ENCODE peak calls at places on chromosomes 6 and 20, in four cellular contexts. Z, Y, U and L are unnamed samples.

GRCh38 chr20:53657732-53658131 is 64.1 kb upstream of the ZNF217 start:
- DNase-seq in Z (no peak), Y (no peak), U (no peak), L (no peak)

GRCh38 chr6:71258078-71258866 is 30.3 kb upstream of the OGFRL1 start:
- DNase-seq in Z (no peak), Y (no peak), U (no peak), L (no peak)

GRCh38 chr6:332671-333070 is 40.4 kb downstream of the DUSP22 start:
- DNase-seq in Z (no peak), Y (no peak), U (no peak), L (no peak)

GRCh38 chr6:110255356-110255755 is 75.1 kb downstream of the CDC40 start:
- DNase-seq in Z (no peak), Y (peak; percentile 34), U (peak; percentile 16), L (no peak)

GRCh38 chr6:42250509-42250908 is 32.8 kb upstream of the MRPS10 start:
- DNase-seq in Z (no peak), Y (no peak), U (no peak), L (no peak)

GRCh38 chr6:10393544-10394225 is 21.2 kb downstream of the TFAP2A start:
- DNase-seq in Z (no peak), Y (no peak), U (no peak), L (no peak)

GRCh38 chr6:43716099-43716498 is 28.5 kb upstream of the MRPS18A start:
- DNase-seq in Z (no peak), Y (no peak), U (no peak), L (no peak)

GRCh38 chr20:64116541-64117423 is 9.4 kb upstream of the NPBWR2 start:
- DNase-seq in Z (no peak), Y (no peak), U (no peak), L (no peak)

GRCh38 chr6:2469428-2469827 is 224.0 kb upstream of the GMDS start:
- DNase-seq in Z (no peak), Y (no peak), U (no peak), L (no peak)

GRCh38 chr20:52828199-52828598 is 144.0 kb upstream of the TSHZ2 start:
- DNase-seq in Z (no peak), Y (no peak), U (no peak), L (no peak)

GRCh38 chr6:21309791-21310190 is 283.8 kb upstream of the SOX4 start:
- DNase-seq in Z (no peak), Y (no peak), U (no peak), L (no peak)

GRCh38 chr6:90179190-90180169 is 117.2 kb downstream of the BACH2 start:
- DNase-seq in Z (no peak), Y (no peak), U (peak; percentile 30), L (no peak)

GRCh38 chr6:121309768-121310473 is 24.4 kb downstream of the TBC1D32 start:
- DNase-seq in Z (no peak), Y (no peak), U (no peak), L (no peak)

GRCh38 chr20:48193626-48194025 is 408.3 kb upstream of the SULF2 start:
- DNase-seq in Z (no peak), Y (no peak), U (no peak), L (no peak)

GRCh38 chr6:169725270-169726048 is 1.2 kb upstream of the PHF10 start:
- DNase-seq in Z (peak; percentile 97), Y (no peak), U (peak; percentile 93), L (no peak)

GRCh38 chr20:36848078-36848660 is 27.8 kb upstream of the TLDC2 start:
- DNase-seq in Z (no peak), Y (no peak), U (no peak), L (no peak)

GRCh38 chr6:34169897-34170296 is 24.0 kb upstream of the GRM4 start:
- DNase-seq in Z (no peak), Y (no peak), U (no peak), L (no peak)

GRCh38 chr6:32214126-32214525 is 9.7 kb downstream of the NOTCH4 start:
- DNase-seq in Z (no peak), Y (no peak), U (no peak), L (no peak)

GRCh38 chr6:109580519-109580918 is 97.5 kb upstream of the ZBTB24 start:
- DNase-seq in Z (no peak), Y (no peak), U (peak; percentile 6), L (no peak)

GRCh38 chr6:31796993-31797385 is 1.4 kb upstream of the VARS1 start:
- DNase-seq in Z (no peak), Y (no peak), U (no peak), L (no peak)

GRCh38 chr6:112501705-112502104 is 154.6 kb downstream of the RFPL4B start:
- DNase-seq in Z (no peak), Y (no peak), U (no peak), L (no peak)

GRCh38 chr6:41546475-41546865 is 289 bp downstream of the FOXP4 start:
- DNase-seq in Z (no peak), Y (no peak), U (no peak), L (no peak)

GRCh38 chr6:167703781-167704180 is 122.9 kb upstream of the AFDN start:
- DNase-seq in Z (no peak), Y (no peak), U (no peak), L (no peak)

GRCh38 chr6:167703347-167703746 is 123.4 kb upstream of the AFDN start:
- DNase-seq in Z (no peak), Y (no peak), U (no peak), L (no peak)

GRCh38 chr6:167705211-167705750 is 121.4 kb upstream of the AFDN start:
- DNase-seq in Z (no peak), Y (no peak), U (no peak), L (no peak)

GRCh38 chr6:167702241-167702827 is 124.4 kb upstream of the AFDN start:
- DNase-seq in Z (no peak), Y (no peak), U (no peak), L (no peak)

GRCh38 chr6:167704396-167704801 is 122.3 kb upstream of the AFDN start:
- DNase-seq in Z (no peak), Y (no peak), U (no peak), L (no peak)
- TF ChIP-seq ATF3 in Z (no peak), Y (no peak), U (no peak), L (no peak)

DNA sequence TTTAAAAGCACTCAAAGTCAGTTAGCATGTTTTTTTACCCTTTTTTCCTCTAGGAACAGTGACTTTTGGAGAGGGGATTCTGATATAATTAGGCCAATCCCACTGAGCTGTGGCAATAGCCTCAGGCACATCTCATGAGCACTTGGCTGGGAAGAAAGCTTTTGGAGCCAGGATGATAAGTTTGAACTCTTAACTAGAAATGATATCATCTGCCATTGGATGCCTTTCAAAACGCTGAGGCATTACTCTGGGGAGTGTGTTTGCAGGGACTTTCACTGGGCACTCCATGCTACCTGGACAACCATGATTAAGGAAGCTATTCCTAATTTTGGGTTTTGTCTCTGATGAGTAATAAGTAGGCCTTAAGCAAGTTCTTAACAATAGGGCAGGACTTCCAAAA is 3.7 kb downstream of the SCGN start:
- DNase-seq in Z (no peak), Y (no peak), U (no peak), L (no peak)
- TF ChIP-seq FOSL1 in Z (no peak), Y (no peak), U (no peak), L (no peak)

GRCh38 chr6:26332408-26332807 is 32.6 kb upstream of the BTN3A2 start:
- DNase-seq in Z (no peak), Y (no peak), U (peak; percentile 54), L (no peak)

GRCh38 chr6:26329763-26330511 is 35.1 kb upstream of the BTN3A2 start:
- DNase-seq in Z (peak; percentile 68), Y (no peak), U (peak; percentile 88), L (no peak)

GRCh38 chr6:26331809-26332226 is 33.2 kb upstream of the BTN3A2 start:
- DNase-seq in Z (no peak), Y (no peak), U (peak; percentile 77), L (no peak)

GRCh38 chr6:26332843-26333242 is 32.2 kb upstream of the BTN3A2 start:
- DNase-seq in Z (no peak), Y (no peak), U (no peak), L (no peak)

DNA sequence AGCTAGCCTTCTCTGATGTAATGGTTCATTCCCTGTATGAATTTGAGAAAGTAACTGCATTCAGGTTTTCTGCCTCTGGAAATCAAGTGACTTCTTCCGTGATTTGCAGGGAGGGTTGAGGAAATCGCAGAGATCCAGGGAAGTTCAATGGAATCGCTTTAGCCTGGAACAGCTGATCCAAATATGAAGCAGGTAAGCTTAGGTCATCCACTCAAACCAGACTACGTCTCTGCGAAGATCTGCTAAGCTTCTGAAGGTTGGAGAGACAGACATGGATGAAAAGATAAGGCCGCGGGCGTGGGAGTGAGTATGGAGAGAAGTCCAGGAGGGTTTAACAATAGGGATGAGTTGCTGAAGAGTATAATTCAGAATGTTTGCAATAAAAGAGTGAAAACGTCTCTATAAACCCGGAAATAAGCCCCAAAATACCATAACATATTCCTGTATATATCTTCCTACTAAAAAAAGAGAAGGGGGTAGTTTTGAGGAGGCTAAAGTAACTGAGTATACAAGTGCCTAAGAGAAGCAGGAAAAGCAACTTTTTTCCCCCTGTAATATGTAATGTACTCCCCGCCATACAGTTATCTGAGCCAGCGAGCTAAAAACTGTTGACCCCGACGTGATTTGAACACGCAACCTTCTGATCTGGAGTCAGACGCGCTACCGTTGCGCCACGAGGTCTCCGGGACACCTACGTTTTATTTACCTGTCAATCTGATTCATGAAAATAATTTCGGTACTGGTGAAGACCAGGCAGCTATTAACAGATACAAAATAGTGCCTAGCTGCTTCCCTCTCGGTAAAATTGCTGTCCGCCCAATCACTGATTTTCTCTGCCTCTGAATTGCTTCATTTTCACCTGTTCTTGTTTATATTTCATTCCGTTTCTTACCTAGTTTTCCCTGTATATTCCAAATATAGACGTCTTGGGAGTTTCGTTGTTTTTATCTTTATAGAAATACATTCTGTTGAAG is 33.9 kb upstream of the BTN3A2 start:
- DNase-seq in Z (peak; percentile 73), Y (no peak), U (peak; percentile 90), L (no peak)
- H2AFZ ChIP-seq in Z (peak overlapping the region; percentile 98), Y (peak overlapping the region; percentile 96), U (peak overlapping the region; percentile 67), L (peak overlapping the region; percentile 92)

DNA sequence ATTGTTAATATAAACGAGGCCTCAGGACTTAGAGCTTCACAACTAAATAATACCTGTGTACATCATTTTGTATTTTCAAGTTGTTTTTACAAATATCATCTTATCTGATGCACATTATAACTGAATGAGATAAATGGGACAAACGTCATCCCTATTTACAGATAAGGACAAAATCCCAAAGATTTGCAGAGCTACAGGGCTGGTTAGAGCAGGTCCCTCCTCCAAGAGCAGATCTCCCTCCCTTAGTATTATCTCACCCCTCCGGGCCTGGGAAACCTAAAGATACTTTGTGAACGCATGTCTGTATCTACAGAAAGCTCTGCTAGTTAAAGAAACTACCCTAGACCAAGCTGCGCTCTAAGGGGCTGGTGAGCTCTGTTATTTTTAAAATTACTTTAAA is 130.4 kb upstream of the PROKR2 start:
- DNase-seq in Z (no peak), Y (no peak), U (no peak), L (no peak)
- TF ChIP-seq ATF3 in Z (no peak), Y (no peak), U (no peak), L (no peak)